ENCODE peak calls at places on chromosomes 6 and 20, in four cellular contexts. M is caudate nucleus, J is LHCN-M2, T is Kasumi-1. U is an unnamed sample.

GRCh38 chr6:109939654-109940053 is 38.5 kb upstream of the GPR6 start:
- DNase-seq in M (no peak), J (no peak), T (no peak), U (no peak)

GRCh38 chr6:50707652-50708325 is 5.5 kb upstream of the TFAP2D start:
- DNase-seq in M (peak; percentile 28), J (no peak), T (no peak), U (no peak)

GRCh38 chr6:15327271-15327670 is 81.4 kb downstream of the JARID2 start:
- DNase-seq in M (no peak), J (no peak), T (no peak), U (no peak)

GRCh38 chr20:32382102-32382950 is 24.2 kb downstream of the ASXL1 start:
- DNase-seq in M (no peak), J (no peak), T (no peak), U (no peak)

GRCh38 chr20:36574278-36575065 is 1.1 kb downstream of the TGIF2 start:
- DNase-seq in M (no peak), J (peak; percentile 29), T (no peak), U (no peak)

GRCh38 chr20:59032713-59033059 is 551 bp upstream of the ATP5F1E start:
- DNase-seq in M (no peak), J (peak; percentile 59), T (peak; percentile 72), U (no peak)

GRCh38 chr20:21801193-21801592 is 95.7 kb downstream of the PAX1 start:
- DNase-seq in M (no peak), J (no peak), T (no peak), U (no peak)

GRCh38 chr6:169343886-169344525 is 90.4 kb upstream of the THBS2 start:
- DNase-seq in M (no peak), J (no peak), T (no peak), U (no peak)

GRCh38 chr6:127606131-127606562 is 29.2 kb downstream of the C6orf58 start:
- DNase-seq in M (no peak), J (peak; percentile 54), T (peak; percentile 62), U (peak; percentile 28)